ENCODE peak calls at places on chromosome 16, in seven cellular contexts. A, I, K, O, Y, C and D are unnamed samples.

GRCh38 chr16:66515543-66516171 is 34.3 kb downstream of the TK2 start:
- DNase-seq in K (no peak), A (no peak), O (no peak), C (peak), I (no peak), Y (peak), D (no peak)

GRCh38 chr16:29809031-29809747 is 2.8 kb upstream of the PRRT2 start:
- DNase-seq in O (no peak), K (no peak), I (no peak), C (no peak), A (no peak), Y (no peak), D (no peak)

GRCh38 chr16:6165330-6165984 is 1067.9 kb upstream of the EEF2KMT start:
- DNase-seq in Y (no peak), O (no peak), A (no peak), C (no peak), I (no peak), K (no peak), D (peak)

GRCh38 chr16:553601-554296 is 6.4 kb upstream of the PRR35 start:
- DNase-seq in O (no peak), I (no peak), A (no peak), C (no peak), K (no peak), Y (no peak), D (no peak)

GRCh38 chr16:69495821-69496220 is 69.9 kb upstream of the NFAT5 start:
- DNase-seq in O (no peak), Y (no peak), C (no peak), K (no peak), I (no peak), A (no peak), D (no peak)

GRCh38 chr16:87945351-87946042 is 5.7 kb upstream of the BANP start:
- DNase-seq in A (no peak), I (no peak), K (peak), C (peak), O (no peak), Y (peak), D (peak)

GRCh38 chr16:10009691-10010090 is 172.5 kb downstream of the GRIN2A start:
- DNase-seq in Y (no peak), O (no peak), A (no peak), K (no peak), I (no peak), C (no peak), D (no peak)

GRCh38 chr16:72819345-72819744 is 228.6 kb downstream of the ZFHX3 start:
- DNase-seq in C (peak), K (no peak), I (no peak), A (peak), O (no peak), Y (peak), D (no peak)